ENCODE peak calls at places on chromosomes 2 and 18, in seven cellular contexts. Q is amniotic stem cell; K is myocyte; Y is mammary epithelial cell; W is KG1; V is pons; T is activated naive CD8-positive, alpha-beta T cell treated with anti-CD3 and anti-CD28 coated beads for 36 hours. X is an unnamed sample.
A peak's percentile ranks its signal among the peaks of the same experiment; 100 is the strongest.

GRCh38 chr2:167192833-167193232 is 304.6 kb downstream of the XIRP2 start:
- DNase-seq in Q (no peak), Y (no peak), W (no peak), K (peak; percentile 57), V (no peak), T (no peak), X (no peak)

GRCh38 chr18:76351961-76352581 is 143.0 kb downstream of the ZNF516 start:
- DNase-seq in Q (peak; percentile 21), T (no peak), W (no peak), K (peak; percentile 56), V (no peak), Y (peak; percentile 54), X (no peak)

GRCh38 chr2:16729335-16729734 is 63.7 kb upstream of the CYRIA start:
- DNase-seq in K (no peak), Y (no peak), V (no peak), T (no peak), Q (no peak), W (no peak), X (no peak)

GRCh38 chr2:216803803-216804202 is 56.1 kb downstream of the TNP1 start:
- DNase-seq in K (peak; percentile 44), V (no peak), W (no peak), Y (no peak), Q (no peak), T (no peak), X (peak; percentile 36)

GRCh38 chr18:12307871-12308385 is at the start of gene TUBB6:
- DNase-seq in Q (peak; percentile 54), V (no peak), Y (peak; percentile 82), K (peak; percentile 85), W (no peak), T (peak; percentile 74), X (peak; percentile 60)

GRCh38 chr2:230933521-230934180 is 8.6 kb upstream of the GPR55 start:
- DNase-seq in K (no peak), Q (no peak), V (no peak), W (no peak), Y (no peak), T (no peak), X (no peak)

GRCh38 chr2:176473177-176473576 is 203.9 kb downstream of the MTX2 start:
- DNase-seq in Q (no peak), V (no peak), K (peak; percentile 44), W (no peak), T (no peak), Y (peak; percentile 96), X (no peak)

GRCh38 chr2:189076572-189076971 is 102.4 kb downstream of the COL3A1 start:
- DNase-seq in V (no peak), W (no peak), Q (no peak), K (peak; percentile 44), T (no peak), Y (no peak), X (no peak)

GRCh38 chr2:190209579-190209978 is 110.0 kb downstream of the HIBCH start:
- DNase-seq in W (no peak), Q (no peak), V (no peak), Y (no peak), T (no peak), K (no peak), X (no peak)

GRCh38 chr18:6547476-6547875 is 132.8 kb upstream of the L3MBTL4 start:
- DNase-seq in W (no peak), K (no peak), T (no peak), Y (peak; percentile 75), V (peak; percentile 26), Q (no peak), X (no peak)

GRCh38 chr2:198659471-198659870 is 798.3 kb downstream of the SATB2 start:
- DNase-seq in K (no peak), W (no peak), V (no peak), T (no peak), Q (no peak), Y (no peak), X (no peak)

GRCh38 chr2:143692162-143692561 is 562.9 kb downstream of the ARHGAP15 start:
- DNase-seq in Y (no peak), K (no peak), Q (no peak), V (no peak), W (no peak), T (no peak), X (no peak)

GRCh38 chr2:128789776-128790455 is 471.2 kb upstream of the HS6ST1 start:
- DNase-seq in V (no peak), K (no peak), Y (no peak), Q (no peak), T (no peak), W (no peak), X (no peak)

GRCh38 chr18:2932247-2933181 is 80.4 kb downstream of the LPIN2 start:
- DNase-seq in Y (peak; percentile 29), K (peak; percentile 73), Q (peak; percentile 67), T (no peak), W (peak; percentile 27), V (peak; percentile 86), X (no peak)

GRCh38 chr2:54558976-54559410 is 102.9 kb downstream of the SPTBN1 start:
- DNase-seq in T (no peak), Y (no peak), V (no peak), W (no peak), K (no peak), Q (no peak), X (no peak)

GRCh38 chr2:218892693-218893348 is 12.2 kb downstream of the WNT10A start:
- DNase-seq in T (peak; percentile 84), Q (peak; percentile 14), V (peak; percentile 27), Y (peak; percentile 53), W (peak; percentile 38), K (peak; percentile 78), X (peak; percentile 88)

GRCh38 chr2:105186967-105187498 is 54.5 kb upstream of the GPR45 start:
- DNase-seq in Y (no peak), Q (no peak), W (no peak), V (no peak), T (no peak), K (no peak), X (no peak)